ENCODE peak calls at places on chromosomes 6 and 20, in five cellular contexts. G is brain microvascular endothelial cell, S is uterus, X is bronchial epithelial cell, W is adrenal gland. L is an unnamed sample.

GRCh38 chr6:45132059-45132458 is 196.1 kb upstream of the RUNX2 start:
- DNase-seq in X (peak; percentile 10), W (no peak), S (no peak), G (no peak), L (no peak)

GRCh38 chr20:58374027-58374850 is 14.8 kb upstream of the VAPB start:
- DNase-seq in G (no peak), W (peak; percentile 81), X (no peak), S (no peak), L (no peak)

GRCh38 chr20:18019068-18019467 is 38.6 kb downstream of the OVOL2 start:
- DNase-seq in X (peak; percentile 28), G (peak; percentile 4), W (no peak), S (no peak), L (no peak)

GRCh38 chr6:147279423-147279822 is 75.2 kb downstream of the STXBP5 start:
- DNase-seq in G (no peak), X (no peak), W (no peak), S (no peak), L (no peak)

GRCh38 chr6:15062311-15063252 is 183.3 kb upstream of the JARID2 start:
- DNase-seq in S (no peak), X (peak; percentile 100), W (no peak), G (peak; percentile 99), L (no peak)

GRCh38 chr6:161407115-161407514 is 133.3 kb upstream of the AGPAT4 start:
- DNase-seq in S (no peak), X (peak; percentile 69), W (no peak), G (no peak), L (no peak)

GRCh38 chr20:46978871-46979536 is 84.4 kb downstream of the EYA2 start:
- DNase-seq in S (no peak), W (no peak), G (no peak), X (no peak), L (no peak)

GRCh38 chr6:117992856-117993255 is 85.8 kb downstream of the SLC35F1 start:
- DNase-seq in W (no peak), S (no peak), G (no peak), X (no peak), L (no peak)

GRCh38 chr6:97765480-97765879 is 482.5 kb upstream of the MMS22L start:
- DNase-seq in S (no peak), G (peak; percentile 15), X (peak; percentile 50), W (no peak), L (no peak)

GRCh38 chr6:85124472-85125428 is 325.1 kb upstream of the NT5E start:
- DNase-seq in X (peak; percentile 23), S (no peak), W (no peak), G (peak; percentile 34), L (no peak)

GRCh38 chr6:9095671-9096260 is 660.4 kb upstream of the SLC35B3 start:
- DNase-seq in W (no peak), X (no peak), G (no peak), S (no peak), L (no peak)

GRCh38 chr20:14963262-14963663 is 625.9 kb upstream of the FLRT3 start:
- DNase-seq in S (no peak), G (peak; percentile 23), X (peak; percentile 95), W (no peak), L (no peak)

GRCh38 chr6:45558858-45559257 is 181.1 kb upstream of the SUPT3H start:
- DNase-seq in S (no peak), G (no peak), W (no peak), X (no peak), L (no peak)

GRCh38 chr20:24738058-24738775 is 210.9 kb upstream of the CST7 start:
- DNase-seq in W (peak; percentile 28), X (no peak), G (no peak), S (no peak), L (no peak)

GRCh38 chr6:154862536-154862935 is 129.3 kb downstream of the SCAF8 start:
- DNase-seq in G (no peak), W (no peak), X (no peak), S (no peak), L (no peak)

GRCh38 chr20:50014570-50015562 is 32.1 kb downstream of the SNAI1 start:
- DNase-seq in G (no peak), W (no peak), X (no peak), S (no peak), L (no peak)

GRCh38 chr6:139828751-139829519 is 454.5 kb upstream of the CITED2 start:
- DNase-seq in X (no peak), S (no peak), G (no peak), W (no peak), L (no peak)

GRCh38 chr6:54109611-54110010 is 1.6 kb upstream of the MLIP start:
- DNase-seq in G (no peak), S (no peak), W (no peak), X (no peak), L (no peak)

GRCh38 chr6:123085403-123085802 is 89.4 kb downstream of the CLVS2 start:
- DNase-seq in G (no peak), X (no peak), S (no peak), W (no peak), L (no peak)

GRCh38 chr20:47453167-47453782 is 48.4 kb upstream of the NCOA3 start:
- DNase-seq in W (no peak), G (peak; percentile 90), S (no peak), X (peak; percentile 92), L (no peak)

GRCh38 chr6:2854394-2854982 is 12.8 kb upstream of the SERPINB1 start:
- DNase-seq in S (no peak), W (no peak), X (no peak), G (peak; percentile 65), L (no peak)

GRCh38 chr20:722822-723644 is 45.3 kb downstream of the SLC52A3 start:
- DNase-seq in S (no peak), W (no peak), X (no peak), G (no peak), L (no peak)

GRCh38 chr20:15951711-15952110 is 621.5 kb downstream of the KIF16B start:
- DNase-seq in X (peak; percentile 21), W (no peak), S (no peak), G (no peak), L (no peak)

GRCh38 chr6:150086026-150086425 is 17.1 kb upstream of the ULBP3 start:
- DNase-seq in W (no peak), S (no peak), G (no peak), X (no peak), L (no peak)

GRCh38 chr6:150078788-150079187 is 9.9 kb upstream of the ULBP3 start:
- DNase-seq in S (no peak), X (peak; percentile 77), G (peak; percentile 61), W (no peak), L (no peak)

GRCh38 chr6:150079604-150080003 is 10.7 kb upstream of the ULBP3 start:
- DNase-seq in X (no peak), W (peak; percentile 6), G (no peak), S (no peak), L (no peak)

GRCh38 chr6:150084426-150084825 is 15.5 kb upstream of the ULBP3 start:
- DNase-seq in G (no peak), S (no peak), X (no peak), W (peak; percentile 5), L (no peak)

DNA sequence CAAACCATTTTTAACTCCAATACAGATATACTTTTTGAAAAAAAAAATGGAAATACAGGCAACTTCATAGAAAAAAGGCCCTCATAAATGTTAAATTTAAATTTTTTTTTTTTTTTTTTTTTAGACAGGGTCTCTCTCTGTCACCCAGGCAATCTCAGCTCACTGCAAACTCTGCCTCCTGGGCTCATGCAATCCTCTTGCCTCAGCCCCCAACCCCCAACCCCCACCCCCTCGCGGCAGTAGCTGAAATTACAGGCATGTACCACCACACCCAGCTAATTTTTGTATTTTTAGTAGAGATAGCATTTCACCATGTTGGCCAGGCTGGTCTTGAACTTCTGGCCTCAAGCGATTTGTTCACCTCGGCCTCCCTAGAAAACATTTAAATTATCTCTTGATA is 12.8 kb upstream of the ULBP3 start:
- DNase-seq in X (no peak), W (no peak), S (no peak), G (no peak), L (no peak)
- TF ChIP-seq CTCF in X (no peak), W (no peak), S (no peak), G (no peak), L (no peak)

DNA sequence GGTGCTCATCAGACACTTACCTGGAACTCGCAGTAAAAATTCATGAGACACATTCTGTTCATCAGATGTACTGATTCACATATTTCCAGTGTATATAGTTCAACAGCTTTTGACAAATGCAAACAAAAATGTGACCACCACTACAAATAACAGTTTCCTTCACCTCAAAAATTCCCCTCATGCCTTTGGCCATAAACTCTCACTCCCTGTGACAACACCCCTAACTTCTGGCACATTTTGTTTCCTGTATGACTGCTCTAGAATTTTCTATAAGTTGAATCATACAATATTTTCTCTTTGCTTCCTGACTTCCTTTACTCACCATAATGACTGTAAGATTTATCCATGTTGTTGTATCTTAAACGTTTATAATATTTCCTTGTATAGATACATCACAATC is 63.7 kb downstream of the C6orf118 start:
- DNase-seq in S (no peak), W (no peak), G (no peak), X (peak; percentile 54), L (no peak)
- TF ChIP-seq CTCF in S (no peak), W (no peak), G (no peak), X (no peak), L (no peak)

DNA sequence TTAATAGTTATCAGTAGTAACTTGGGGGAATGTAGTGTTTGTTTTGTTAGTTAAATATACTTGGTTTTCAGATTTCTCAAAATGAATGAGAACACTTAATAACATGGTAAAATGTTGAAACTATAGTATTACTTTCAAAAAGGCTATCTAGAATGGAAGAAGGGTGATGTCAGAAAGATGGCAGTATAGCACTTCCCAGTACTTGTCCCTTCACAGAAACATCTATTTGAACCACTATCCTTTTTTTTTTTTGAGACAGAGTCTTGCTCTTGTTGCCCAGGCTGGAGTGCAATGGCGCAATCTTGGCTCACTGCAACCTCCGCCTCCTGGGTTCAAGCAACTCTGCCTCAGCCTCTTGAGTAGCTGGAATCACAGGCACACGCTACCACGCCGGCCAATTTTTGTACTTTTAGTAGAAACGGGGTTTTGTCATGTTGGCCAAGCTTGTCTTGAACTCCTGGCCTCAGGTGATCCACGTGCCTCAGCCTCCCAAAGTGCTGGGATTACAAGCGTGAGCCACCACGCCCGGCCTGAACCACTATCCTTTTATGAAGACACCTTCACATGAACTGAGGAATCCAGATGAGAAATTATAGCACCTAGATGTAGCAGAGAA is 4.7 kb upstream of the ECHDC1 start:
- DNase-seq in X (peak; percentile 23), S (no peak), W (no peak), G (no peak), L (no peak)
- TF ChIP-seq CTCF in X (no peak), S (no peak), W (no peak), G (no peak), L (no peak)

DNA sequence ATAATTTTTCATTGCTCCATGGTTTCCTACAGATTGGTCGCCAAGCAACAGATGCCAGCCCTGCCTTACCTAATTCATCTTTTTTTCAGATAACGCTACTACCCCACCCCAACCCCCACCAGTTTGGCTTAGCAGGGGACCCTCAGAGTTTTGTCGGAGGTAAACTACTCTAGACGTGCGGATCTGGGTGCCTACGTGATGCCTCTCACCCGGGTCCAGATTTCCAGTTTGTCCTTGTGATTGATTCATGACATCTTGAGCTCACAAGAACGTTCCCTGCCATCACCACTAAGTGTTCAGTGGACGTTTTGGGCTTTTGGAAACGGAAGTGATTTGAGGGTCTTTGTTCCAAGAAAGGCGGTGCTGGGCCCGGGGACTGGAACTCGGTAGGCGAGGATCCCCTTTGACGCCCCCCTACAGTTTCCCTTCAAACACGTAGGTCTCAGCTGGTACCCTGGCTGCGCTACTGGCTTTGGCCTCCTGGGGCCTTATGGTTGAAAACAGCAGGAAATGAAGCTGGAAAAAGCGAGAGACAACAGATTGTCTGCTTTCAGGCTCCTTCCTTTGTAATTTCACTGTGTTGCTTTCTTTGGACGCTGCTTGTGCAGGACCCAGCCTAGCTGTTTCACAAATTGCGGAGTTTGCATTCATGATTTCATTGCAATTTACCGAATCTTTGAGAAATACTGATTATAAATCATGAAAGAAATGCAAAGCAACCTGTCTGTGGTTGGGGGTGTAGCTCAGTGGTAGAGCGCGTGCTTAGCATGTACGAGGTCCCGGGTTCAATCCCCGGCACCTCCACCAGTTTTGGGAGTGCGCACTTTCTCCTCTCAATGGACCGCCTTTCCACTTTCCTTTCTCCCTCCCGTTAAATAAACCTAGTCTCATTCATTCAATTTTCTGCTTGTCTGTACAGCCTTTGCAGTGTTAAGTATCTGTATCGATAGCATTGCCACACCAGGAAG is 81.0 kb downstream of the GPX5 start:
- DNase-seq in G (peak; percentile 84), W (peak; percentile 66), X (peak; percentile 64), S (no peak), L (no peak)
- TF ChIP-seq CTCF in G (peak; percentile 71), W (peak; percentile 13), X (no peak), S (no peak), L (no peak)